ENCODE peak calls at places on chromosomes 13 and 19, in ten cellular contexts. U is upper lobe of right lung; F is HFFc6; D is glutamatergic neuron; M is CD8-positive, alpha-beta T cell; Z is lower leg skin; J is foreskin fibroblast; W is type B pancreatic cell; N is psoas muscle; H is heart left ventricle. I is an unnamed sample.

GRCh38 chr19:40304306-40304705 is 19.2 kb upstream of the AKT2 start:
- DNase-seq in U (no peak), F (no peak), D (no peak), M (no peak), Z (no peak), J (peak; percentile 58), W (no peak), N (no peak), H (no peak), I (no peak)

GRCh38 chr19:51091126-51091525 is 8.4 kb upstream of the KLK14 start:
- DNase-seq in U (no peak), F (no peak), D (no peak), M (no peak), Z (no peak), J (no peak), W (no peak), N (no peak), H (no peak), I (no peak)

GRCh38 chr13:40580566-40581276 is 85.7 kb downstream of the FOXO1 start:
- DNase-seq in U (no peak), F (no peak), D (no peak), M (no peak), Z (no peak), J (no peak), W (no peak), N (no peak), H (no peak), I (no peak)

GRCh38 chr19:21505459-21506393 is at the start of gene ZNF429:
- DNase-seq in U (peak; percentile 92), F (peak; percentile 92), D (peak; percentile 91), M (peak; percentile 91), Z (peak; percentile 98), J (peak; percentile 95), W (peak; percentile 91), N (peak; percentile 94), H (peak; percentile 96), I (peak; percentile 88)

GRCh38 chr19:41367848-41368301 is 3.9 kb upstream of the B9D2 start:
- DNase-seq in U (no peak), F (peak; percentile 93), D (no peak), M (no peak), Z (no peak), J (peak; percentile 89), W (no peak), N (no peak), H (no peak), I (no peak)

GRCh38 chr19:22806418-22806817 is 22.5 kb upstream of the ZNF99 start:
- DNase-seq in U (no peak), F (no peak), D (no peak), M (no peak), Z (no peak), J (no peak), W (no peak), N (no peak), H (no peak), I (no peak)

GRCh38 chr13:109741966-109742365 is 44.4 kb downstream of the IRS2 start:
- DNase-seq in U (no peak), F (no peak), D (no peak), M (no peak), Z (no peak), J (no peak), W (peak; percentile 15), N (no peak), H (no peak), I (no peak)

GRCh38 chr13:109547942-109548860 is 238.2 kb downstream of the IRS2 start:
- DNase-seq in U (no peak), F (no peak), D (no peak), M (no peak), Z (no peak), J (no peak), W (no peak), N (no peak), H (no peak), I (no peak)

GRCh38 chr19:53311897-53312296 is 21.7 kb upstream of the ZNF845 start:
- DNase-seq in U (no peak), F (no peak), D (no peak), M (no peak), Z (no peak), J (no peak), W (no peak), N (no peak), H (no peak), I (no peak)

GRCh38 chr19:53308339-53308811 is 25.2 kb upstream of the ZNF845 start:
- DNase-seq in U (peak; percentile 70), F (no peak), D (peak; percentile 72), M (no peak), Z (no peak), J (peak; percentile 43), W (peak; percentile 79), N (no peak), H (no peak), I (peak; percentile 56)

DNA sequence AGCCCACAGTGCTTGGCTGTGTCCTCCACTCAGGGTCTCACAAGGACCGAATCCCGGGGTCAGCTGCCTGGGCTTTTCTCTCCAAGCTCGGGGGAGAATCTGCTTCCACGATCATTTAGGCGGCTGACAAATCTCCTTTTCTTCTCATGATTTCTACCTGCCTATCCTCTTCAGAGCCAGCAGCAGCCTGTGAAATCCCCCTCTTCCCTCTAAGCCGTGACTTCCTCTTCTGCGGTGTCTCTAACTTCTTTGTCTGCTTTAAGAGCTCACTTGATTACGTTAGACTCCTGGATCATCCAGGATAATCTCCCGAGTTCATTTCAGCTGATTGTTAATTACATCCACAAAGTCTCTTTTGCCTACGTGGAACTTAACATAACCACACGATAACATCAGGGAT is 22.5 kb upstream of the ZNF845 start:
- DNase-seq in U (no peak), F (no peak), D (no peak), M (no peak), Z (no peak), J (no peak), W (no peak), N (no peak), H (no peak), I (no peak)
- TF ChIP-seq CTCF in U (no peak), F (no peak), D (no peak), M (no peak), Z (no peak), J (no peak), W (no peak), N (no peak), H (no peak), I (no peak)

DNA sequence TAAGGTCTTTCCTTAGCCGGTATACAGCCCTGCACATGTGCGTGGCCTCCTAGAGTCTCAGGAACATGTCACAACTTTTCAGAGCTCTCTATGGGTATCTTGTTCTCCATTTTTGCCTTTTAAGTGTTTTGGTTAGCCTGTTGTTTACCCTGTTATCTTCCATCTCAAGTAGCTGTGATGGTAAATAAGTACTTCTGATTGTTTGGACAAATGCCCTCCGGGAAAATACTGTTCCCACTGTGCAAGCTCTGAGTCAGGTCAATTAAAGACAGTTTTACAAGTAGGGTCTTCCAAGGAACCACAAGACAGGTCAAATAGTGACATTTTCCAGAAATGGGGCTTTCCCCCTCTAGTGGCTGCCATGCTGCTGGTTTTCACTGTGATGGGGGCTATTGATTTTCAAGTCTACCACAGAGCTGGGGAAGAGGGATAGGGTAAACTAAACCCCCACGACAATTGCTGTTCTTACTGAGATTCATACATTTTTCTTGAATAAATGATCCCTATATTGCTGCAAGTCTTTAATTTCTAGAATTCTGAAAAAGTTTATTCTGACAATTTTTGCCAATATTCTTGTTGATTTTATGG is 109.5 kb downstream of the TM9SF2 start:
- DNase-seq in U (no peak), F (no peak), D (no peak), M (no peak), Z (no peak), J (no peak), W (no peak), N (no peak), H (no peak), I (no peak)
- TF ChIP-seq CTCF in U (peak; percentile 6), F (peak; percentile 56), D (no peak), M (no peak), Z (no peak), J (peak; percentile 5), W (peak; percentile 51), N (no peak), H (no peak), I (no peak)

DNA sequence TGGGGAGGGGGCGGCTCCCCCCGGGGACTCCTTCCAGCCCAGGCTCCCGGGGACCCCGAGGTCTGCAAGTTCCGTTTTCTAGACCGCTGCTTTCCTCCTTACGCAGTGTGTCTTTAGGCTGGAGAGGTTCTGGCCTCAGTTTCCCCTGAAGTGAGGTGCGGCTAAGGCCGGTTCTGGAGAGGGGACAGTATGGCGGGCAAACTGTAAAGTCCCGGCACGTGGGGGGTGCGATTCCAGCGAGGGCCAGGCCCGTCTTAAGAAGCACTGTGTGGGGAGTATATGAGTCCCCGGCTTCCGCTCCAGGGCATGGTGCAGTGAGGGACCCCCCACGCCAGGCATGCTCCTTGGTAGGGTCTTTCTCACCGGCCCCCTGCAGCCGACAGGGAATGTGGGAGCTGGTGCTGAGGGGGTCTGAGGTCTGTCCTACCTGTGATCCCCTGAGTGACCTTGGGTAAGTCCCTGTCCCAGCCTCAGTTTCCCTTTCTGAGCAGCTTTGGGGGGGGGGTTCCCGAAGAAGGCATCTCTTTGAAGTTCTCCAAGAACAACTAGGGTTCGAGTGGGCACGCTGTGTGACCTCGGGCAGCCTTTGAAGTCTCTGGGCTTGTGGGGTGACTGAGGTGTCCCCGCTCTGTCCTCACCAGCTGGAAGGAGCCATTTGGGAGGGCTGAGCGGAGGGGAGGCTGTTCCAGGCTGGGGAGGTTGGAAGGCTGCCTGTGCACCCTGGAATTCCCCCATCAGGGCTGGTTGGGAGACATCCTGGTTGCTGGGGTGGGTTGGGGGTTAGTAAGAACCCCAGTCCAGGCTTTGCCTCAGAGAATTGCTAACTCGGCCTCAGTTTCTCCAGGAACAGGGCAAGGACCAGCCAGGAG is 1.4 kb downstream of the NFIC start:
- DNase-seq in U (no peak), F (no peak), D (no peak), M (no peak), Z (no peak), J (peak; percentile 46), W (no peak), N (peak; percentile 59), H (no peak), I (no peak)
- TF ChIP-seq CTCF in U (no peak), F (no peak), D (no peak), M (no peak), Z (no peak), J (no peak), W (no peak), N (no peak), H (no peak), I (no peak)

GRCh38 chr13:42041684-42042035 is 6.8 kb upstream of the DGKH start:
- DNase-seq in U (peak; percentile 77), F (peak; percentile 78), D (peak; percentile 63), M (no peak), Z (peak; percentile 89), J (peak; percentile 89), W (no peak), N (peak; percentile 73), H (peak; percentile 71), I (peak; percentile 64)
- TF ChIP-seq CTCF in U (peak; percentile 48), F (peak; percentile 71), D (no peak), M (no peak), Z (no peak), J (peak; percentile 66), W (peak; percentile 68), N (peak; percentile 42), H (peak; percentile 69), I (no peak)

DNA sequence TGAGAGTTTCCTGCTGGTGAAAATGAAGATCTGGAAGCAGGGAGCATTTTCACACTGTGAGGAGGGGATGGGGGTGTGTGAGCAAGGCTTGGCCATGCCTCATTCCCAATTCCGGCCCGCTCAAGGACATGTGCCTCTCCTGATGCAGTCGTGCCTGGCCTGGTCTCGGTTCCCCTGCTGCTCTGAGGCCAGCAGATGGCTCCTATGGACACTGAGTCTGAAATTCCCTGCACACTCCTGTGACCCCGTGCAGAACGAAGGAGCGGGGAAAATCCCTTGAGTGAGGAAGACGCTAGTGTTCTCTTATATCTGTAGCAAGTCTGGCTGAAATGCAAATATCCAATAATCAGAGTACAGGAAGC is 363 bp upstream of the ZNF763 start:
- DNase-seq in U (peak; percentile 72), F (peak; percentile 17), D (peak; percentile 40), M (no peak), Z (no peak), J (no peak), W (no peak), N (no peak), H (no peak), I (no peak)
- TF ChIP-seq CTCF in U (peak; percentile 13), F (no peak), D (no peak), M (no peak), Z (no peak), J (peak; percentile 27), W (peak; percentile 38), N (peak; percentile 8), H (peak; percentile 41), I (no peak)

I was measured in endothelial cell.